ENCODE peak calls at places on chromosomes 2 and 18, in eight cellular contexts. Q is Peyer's patch, H is epithelial cell of esophagus, S is endothelial cell of umbilical vein, Z is HFF-Myc, A is hepatocyte, I is PC-3, R is HCT116. O is an unnamed sample.

GRCh38 chr2:233818639-233819621 is 35.4 kb downstream of the HJURP start:
- DNase-seq in I (no peak), A (no peak), Z (no peak), R (no peak), S (no peak), H (no peak), Q (no peak), O (no peak)

GRCh38 chr2:18977409-18977808 is 381.0 kb downstream of the OSR1 start:
- DNase-seq in A (no peak), H (no peak), I (no peak), Q (no peak), S (no peak), R (no peak), Z (no peak), O (no peak)

GRCh38 chr2:215969131-215969841 is 44.1 kb downstream of the MREG start:
- DNase-seq in A (no peak), Z (no peak), H (no peak), Q (no peak), S (no peak), I (peak), R (no peak), O (no peak)

GRCh38 chr2:145652992-145653545 is 1133.2 kb upstream of the ZEB2 start:
- DNase-seq in A (peak), S (no peak), I (peak), R (no peak), Z (peak), H (peak), Q (no peak), O (no peak)

GRCh38 chr2:88199912-88200682 is 30.0 kb downstream of the THNSL2 start:
- DNase-seq in H (peak), I (no peak), S (no peak), R (no peak), Q (peak), A (peak), Z (no peak), O (no peak)

GRCh38 chr2:177758591-177759371 is 313.8 kb downstream of the PDE11A start:
- DNase-seq in Q (no peak), I (peak), A (peak), R (peak), S (peak), Z (no peak), H (peak), O (no peak)

GRCh38 chr2:169002151-169002738 is 28.9 kb downstream of the ABCB11 start:
- DNase-seq in Z (no peak), R (no peak), H (no peak), A (no peak), Q (no peak), S (peak), I (no peak), O (no peak)

GRCh38 chr2:25177369-25177641 is 8.9 kb upstream of the POMC start:
- DNase-seq in Q (no peak), H (no peak), S (no peak), R (no peak), Z (no peak), A (no peak), I (no peak), O (no peak)

GRCh38 chr2:45610281-45611019 is 617 bp downstream of the SRBD1 start:
- DNase-seq in Q (peak), R (peak), A (peak), S (peak), H (peak), Z (peak), I (peak), O (no peak)

GRCh38 chr2:113847144-113847543 is 42.7 kb upstream of the ACTR3 start:
- DNase-seq in R (no peak), S (no peak), I (no peak), Z (peak), H (peak), Q (no peak), A (no peak), O (no peak)

GRCh38 chr2:177272765-177273164 is 8.2 kb upstream of the NFE2L2 start:
- DNase-seq in H (no peak), R (no peak), Z (no peak), Q (no peak), S (no peak), A (no peak), I (no peak), O (no peak)

GRCh38 chr2:72033636-72034035 is 114.0 kb downstream of the CYP26B1 start:
- DNase-seq in H (no peak), I (no peak), A (no peak), Z (no peak), R (no peak), S (no peak), Q (no peak), O (no peak)

GRCh38 chr18:27967938-27968803 is 208.8 kb downstream of the CDH2 start:
- DNase-seq in Z (no peak), S (no peak), H (no peak), R (no peak), A (no peak), I (peak), Q (no peak), O (no peak)

GRCh38 chr2:180017764-180018163 is 10.7 kb upstream of the CWC22 start:
- DNase-seq in A (no peak), Q (no peak), H (peak), Z (no peak), R (no peak), S (no peak), I (peak), O (no peak)

GRCh38 chr2:95356821-95357700 is 45.4 kb upstream of the FAHD2A start:
- DNase-seq in A (no peak), Z (no peak), H (no peak), S (no peak), Q (no peak), R (no peak), I (no peak), O (no peak)

GRCh38 chr2:196123679-196124373 is 47.6 kb downstream of the STK17B start:
- DNase-seq in I (no peak), Z (no peak), H (no peak), A (peak), Q (no peak), S (peak), R (no peak), O (no peak)

GRCh38 chr2:98346259-98347236 is at the start of gene CNGA3:
- DNase-seq in R (no peak), A (peak), I (no peak), Z (no peak), H (no peak), S (peak), Q (no peak), O (no peak)

GRCh38 chr2:223481486-223481885 is 120.7 kb downstream of the SCG2 start:
- DNase-seq in I (no peak), H (no peak), A (no peak), S (no peak), Z (no peak), R (no peak), Q (no peak), O (no peak)

GRCh38 chr2:188278388-188279092 is 13.1 kb upstream of the GULP1 start:
- DNase-seq in H (no peak), A (no peak), S (no peak), I (no peak), Q (no peak), R (no peak), Z (no peak), O (no peak)

GRCh38 chr18:76765649-76766048 is 56.7 kb upstream of the ZNF236 start:
- DNase-seq in Q (no peak), A (no peak), Z (no peak), R (no peak), I (peak), S (no peak), H (peak), O (no peak)

GRCh38 chr2:175207741-175208438 is 26.4 kb upstream of the ATP5MC3 start:
- DNase-seq in Q (no peak), I (no peak), Z (no peak), H (no peak), A (no peak), R (no peak), S (no peak), O (peak)

GRCh38 chr2:43112155-43112554 is 114.3 kb downstream of the ZFP36L2 start:
- DNase-seq in Q (no peak), I (no peak), H (no peak), Z (no peak), A (no peak), S (no peak), R (no peak), O (no peak)

GRCh38 chr18:9147440-9148238 is 11.1 kb downstream of the ANKRD12 start:
- DNase-seq in Q (no peak), R (peak), I (peak), H (peak), S (peak), Z (peak), A (peak), O (no peak)

GRCh38 chr2:176088048-176088936 is 4.2 kb upstream of the HOXD13 start:
- DNase-seq in Q (no peak), S (peak), H (peak), Z (no peak), I (peak), A (peak), R (peak), O (no peak)

GRCh38 chr2:46487667-46488333 is 8.4 kb downstream of the TMEM247 start:
- DNase-seq in Z (peak), A (no peak), Q (peak), I (peak), R (no peak), H (no peak), S (peak), O (no peak)

GRCh38 chr2:80546766-80547165 is 242.2 kb upstream of the LRRTM1 start:
- DNase-seq in A (no peak), R (no peak), H (peak), Q (no peak), I (no peak), S (no peak), Z (no peak), O (no peak)

GRCh38 chr2:184644685-184645084 is 46.4 kb downstream of the ZNF804A start:
- DNase-seq in A (no peak), I (peak), Z (no peak), R (peak), Q (no peak), H (peak), S (peak), O (no peak)

GRCh38 chr2:170180031-170180566 is 2.2 kb downstream of the MYO3B start:
- DNase-seq in R (no peak), H (peak), A (no peak), Z (no peak), I (peak), Q (no peak), S (no peak), O (no peak)

GRCh38 chr2:219565130-219566080 is 5.9 kb downstream of the OBSL1 start:
- DNase-seq in R (no peak), I (no peak), Z (no peak), A (no peak), Q (no peak), S (no peak), H (no peak), O (no peak)

DNA sequence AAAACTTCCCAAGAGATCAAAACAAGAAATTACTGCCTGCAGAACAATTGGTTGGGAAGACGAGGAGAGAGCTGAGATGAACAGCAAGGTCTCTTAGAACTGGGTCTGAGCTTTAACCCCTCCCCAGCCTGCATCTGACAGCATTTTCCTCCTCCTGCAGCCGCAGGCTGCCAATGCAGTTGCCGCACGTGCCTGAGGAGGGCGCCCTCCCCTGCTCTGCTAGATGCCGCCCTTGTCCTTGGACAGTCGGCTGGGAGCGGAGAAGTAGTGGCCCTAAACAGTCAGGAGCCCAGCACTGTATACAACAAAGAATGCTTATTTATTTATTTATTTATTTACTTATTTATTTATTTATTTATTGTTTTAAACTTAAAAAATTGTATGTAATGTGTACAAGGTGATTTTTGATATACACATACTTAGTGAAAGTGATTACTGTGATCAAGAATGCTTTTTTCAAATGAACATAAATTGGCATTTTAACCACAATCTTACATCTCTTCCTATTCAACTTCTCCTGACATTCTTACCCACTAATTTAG is 776.4 kb downstream of the TSN start:
- DNase-seq in Q (no peak), A (no peak), H (no peak), S (no peak), Z (no peak), I (no peak), R (no peak), O (no peak)
- TF ChIP-seq CTCF in Q (no peak), A (peak), H (peak), S (no peak), Z (peak), I (peak), R (no peak), O (no peak)

DNA sequence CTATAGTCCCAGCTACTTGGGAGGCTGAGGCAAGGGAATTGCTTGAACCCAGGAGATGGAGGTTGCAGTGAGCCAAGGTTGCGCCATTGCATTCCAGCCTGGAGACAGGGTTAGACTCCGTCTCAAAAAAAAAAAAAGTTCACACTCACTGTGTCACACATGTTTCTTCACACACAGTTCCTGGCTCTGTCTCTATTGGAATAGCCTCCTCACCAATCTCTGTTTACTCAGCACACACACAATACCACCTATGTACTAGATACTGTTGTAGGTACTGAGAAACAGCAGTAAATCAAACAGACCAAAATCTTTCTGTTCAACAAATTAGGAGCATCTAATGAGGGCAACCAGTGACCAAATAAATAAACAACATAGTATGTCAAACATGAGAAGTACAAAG is 3.3 kb downstream of the TTC31 start:
- DNase-seq in A (no peak), Z (no peak), S (no peak), H (no peak), R (no peak), I (no peak), Q (no peak), O (no peak)
- TF ChIP-seq CTCF in A (no peak), Z (no peak), S (no peak), H (no peak), R (no peak), I (no peak), Q (no peak), O (no peak)

GRCh38 chr2:239967244-239968036 is 57.7 kb downstream of the NDUFA10 start:
- DNase-seq in Z (no peak), S (no peak), H (no peak), A (no peak), Q (no peak), R (no peak), I (no peak), O (no peak)
- TF ChIP-seq CTCF in Z (no peak), S (no peak), H (no peak), A (no peak), Q (no peak), R (no peak), I (no peak), O (no peak)

GRCh38 chr2:231387904-231388724 is 7.4 kb upstream of the B3GNT7 start:
- DNase-seq in Q (no peak), S (peak), Z (no peak), H (peak), A (peak), R (no peak), I (peak), O (peak)
- TF ChIP-seq CTCF in Q (no peak), S (no peak), Z (no peak), H (no peak), A (no peak), R (no peak), I (peak), O (no peak)

DNA sequence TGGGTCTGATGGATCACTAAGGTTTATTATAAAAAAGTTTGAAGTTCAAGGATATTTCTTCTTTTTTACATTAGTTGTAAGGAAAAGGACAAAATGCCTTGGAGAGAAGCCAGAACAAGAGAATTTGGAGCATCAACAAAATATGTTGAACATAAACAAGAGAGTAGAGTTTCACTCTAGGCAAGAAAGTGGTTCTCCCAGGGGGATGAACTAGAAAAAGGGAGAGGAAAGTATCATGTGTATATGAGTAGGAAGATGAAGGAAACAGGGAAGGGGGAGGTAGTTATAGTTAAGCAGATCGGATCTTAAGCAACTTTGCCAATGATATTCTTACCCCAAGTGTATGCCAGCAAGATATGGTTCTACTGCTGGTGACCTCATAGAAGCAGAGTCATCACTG is 63.8 kb upstream of the GALNT3 start:
- DNase-seq in R (no peak), A (no peak), Z (no peak), I (no peak), H (no peak), Q (no peak), S (no peak), O (no peak)
- TF ChIP-seq CTCF in R (no peak), A (no peak), Z (no peak), I (no peak), H (no peak), Q (no peak), S (no peak), O (no peak)